ENCODE peak calls at places on chromosomes 11 and 22, in ten cellular contexts. U is PC-3; M is activated naive CD8-positive, alpha-beta T cell treated with anti-CD3 and anti-CD28 coated beads, Interleukin-2, amount 10 ng/mL, durations not matched to agents 7 days and 5 days; N is stimulated activated memory B cell treated with anti-CD40 and anti-IgM and Interleukin-4, amounts not matched to agents 10 μg/mL and 1 μg/mL and 100 μg/mL, for 72 hours; K is central memory CD8-positive, alpha-beta T cell; P is Panc1; B is activated T-cell treated with anti-CD3 and anti-CD28 coated beads, Interleukin-2, amount 50 U/mL, for 4 hours; J is Right ventricle myocardium inferior; V is stimulated activated naive CD8-positive, alpha-beta T cell treated with anti-CD3 and anti-CD28 coated beads, Interleukin-15, Interleukin-2, amounts not matched to agents 100 U/mL and 50 U/mL, for 24 hours; Q is naive thymus-derived CD4-positive, alpha-beta T cell. F is an unnamed sample.

GRCh38 chr11:62539238-62539925 is 7.2 kb downstream of the AHNAK start:
- ATAC-seq in U (peak), M (peak), N (no peak), K (no peak), P (peak), B (peak), J (peak), V (peak), Q (no peak), F (peak)

GRCh38 chr22:45319319-45319675 is 9.6 kb downstream of the FAM118A start:
- ATAC-seq in U (no peak), M (no peak), N (no peak), K (no peak), P (no peak), B (no peak), J (peak), V (no peak), Q (no peak), F (peak)

GRCh38 chr11:63554901-63555218 is 8.3 kb downstream of the PLAAT2 start:
- ATAC-seq in U (no peak), M (no peak), N (no peak), K (no peak), P (no peak), B (no peak), J (no peak), V (no peak), Q (no peak), F (no peak)

GRCh38 chr11:27837895-27838563 is 137.8 kb upstream of the BDNF start:
- ATAC-seq in U (no peak), M (no peak), N (peak), K (no peak), P (no peak), B (no peak), J (no peak), V (no peak), Q (no peak), F (no peak)

GRCh38 chr11:56688554-56688953 is 10.3 kb upstream of the OR9G1 start:
- ATAC-seq in U (no peak), M (no peak), N (no peak), K (no peak), P (no peak), B (no peak), J (no peak), V (no peak), Q (no peak), F (no peak)

GRCh38 chr22:46773074-46773473 is 10.6 kb downstream of the TBC1D22A start:
- ATAC-seq in U (no peak), M (no peak), N (no peak), K (no peak), P (no peak), B (no peak), J (no peak), V (no peak), Q (no peak), F (no peak)

GRCh38 chr11:133833899-133834296 is 11.4 kb downstream of the SPATA19 start:
- ATAC-seq in U (no peak), M (no peak), N (no peak), K (no peak), P (no peak), B (no peak), J (no peak), V (no peak), Q (no peak), F (no peak)

GRCh38 chr22:38415561-38416321 is 39.3 kb downstream of the KCNJ4 start:
- ATAC-seq in U (no peak), M (no peak), N (peak), K (no peak), P (no peak), B (no peak), J (peak), V (no peak), Q (peak), F (no peak)

GRCh38 chr11:80937831-80938230 is 1497.0 kb upstream of the TENM4 start:
- ATAC-seq in U (no peak), M (no peak), N (no peak), K (no peak), P (no peak), B (no peak), J (no peak), V (no peak), Q (no peak), F (no peak)

GRCh38 chr11:5846689-5847088 is 5.0 kb upstream of the OR52E6 start:
- ATAC-seq in U (no peak), M (no peak), N (no peak), K (no peak), P (no peak), B (no peak), J (no peak), V (no peak), Q (no peak), F (no peak)

GRCh38 chr11:43689167-43689566 is 8.6 kb downstream of the HSD17B12 start:
- ATAC-seq in U (no peak), M (no peak), N (no peak), K (no peak), P (no peak), B (no peak), J (no peak), V (no peak), Q (no peak), F (no peak)

GRCh38 chr11:15991174-15991655 is 365.1 kb downstream of the SOX6 start:
- ATAC-seq in U (no peak), M (no peak), N (no peak), K (no peak), P (no peak), B (no peak), J (no peak), V (no peak), Q (no peak), F (no peak)

GRCh38 chr11:17972987-17973386 is 39.9 kb downstream of the SERGEF start:
- ATAC-seq in U (peak), M (no peak), N (no peak), K (no peak), P (no peak), B (no peak), J (peak), V (peak), Q (no peak), F (peak)

GRCh38 chr11:31805037-31805628 is 6.0 kb downstream of the PAX6 start:
- ATAC-seq in U (no peak), M (no peak), N (no peak), K (no peak), P (no peak), B (no peak), J (no peak), V (no peak), Q (no peak), F (peak)

GRCh38 chr11:102523887-102524286 is 6.7 kb downstream of the MMP7 start:
- ATAC-seq in U (no peak), M (no peak), N (no peak), K (no peak), P (no peak), B (no peak), J (no peak), V (no peak), Q (no peak), F (no peak)

GRCh38 chr22:41048791-41049717 is 43.3 kb upstream of the EP300 start:
- ATAC-seq in U (no peak), M (no peak), N (no peak), K (no peak), P (peak), B (no peak), J (peak), V (no peak), Q (peak), F (no peak)

GRCh38 chr11:7030836-7031235 is 10.6 kb downstream of the NLRP14 start:
- ATAC-seq in U (no peak), M (no peak), N (no peak), K (no peak), P (no peak), B (no peak), J (no peak), V (no peak), Q (no peak), F (no peak)

GRCh38 chr22:40323681-40324083 is 22.6 kb upstream of the ADSL start:
- ATAC-seq in U (no peak), M (peak), N (no peak), K (no peak), P (no peak), B (no peak), J (no peak), V (no peak), Q (no peak), F (no peak)

GRCh38 chr11:61771195-61771894 is 18.9 kb downstream of the MYRF start:
- ATAC-seq in U (peak), M (no peak), N (no peak), K (no peak), P (no peak), B (no peak), J (no peak), V (no peak), Q (no peak), F (no peak)

GRCh38 chr11:1151366-1152315 is 6.1 kb upstream of the MUC5AC start:
- ATAC-seq in U (peak), M (no peak), N (peak), K (no peak), P (peak), B (no peak), J (peak), V (no peak), Q (peak), F (no peak)

GRCh38 chr11:22920939-22921565 is 60.8 kb upstream of the CCDC179 start:
- ATAC-seq in U (peak), M (peak), N (peak), K (no peak), P (peak), B (no peak), J (no peak), V (peak), Q (no peak), F (peak)

GRCh38 chr11:126790550-126790981 is 210.0 kb downstream of the KIRREL3 start:
- ATAC-seq in U (no peak), M (no peak), N (no peak), K (no peak), P (no peak), B (no peak), J (no peak), V (no peak), Q (no peak), F (peak)

GRCh38 chr11:129354688-129355087 is 21.0 kb upstream of the BARX2 start:
- ATAC-seq in U (no peak), M (no peak), N (no peak), K (no peak), P (no peak), B (no peak), J (no peak), V (no peak), Q (no peak), F (no peak)

F was measured in SK-N-SH treated with all-trans-retinoic acid at 6 μM for 48 hours.